ENCODE peak calls at places on chromosomes 11 and 22, in eight cellular contexts. P, O, N, G, C, Z, B and E are unnamed samples. For H3K27me3, the result is how much of the 10 kb centered on the place peaks cover.

GRCh38 chr11:3809624-3809928 is 1.2 kb downstream of the PGAP2 start:
- DNase-seq in P (no peak), O (no peak), N (no peak), G (no peak), C (no peak), Z (no peak), B (no peak), E (no peak)

GRCh38 chr11:6321356-6321755 is 1.1 kb upstream of the CAVIN3 start:
- DNase-seq in P (no peak), O (peak), N (no peak), G (no peak), C (no peak), Z (no peak), B (no peak), E (no peak)

GRCh38 chr11:123429851-123430735 is at the start of gene GRAMD1B:
- DNase-seq in P (peak), O (peak), N (peak), G (peak), C (peak), Z (peak), B (peak), E (peak)

GRCh38 chr11:57379732-57380131 is 1.2 kb downstream of the PRG3 start:
- DNase-seq in P (no peak), O (no peak), N (peak), G (peak), C (no peak), Z (peak), B (peak), E (no peak)

GRCh38 chr11:23688835-23689234 is 808.0 kb upstream of the LUZP2 start:
- DNase-seq in P (no peak), O (no peak), N (peak), G (peak), C (no peak), Z (no peak), B (peak), E (no peak)

GRCh38 chr22:50270302-50271010 is at the start of gene MAPK11:
- DNase-seq in P (peak), O (peak), N (peak), G (peak), C (peak), Z (peak), B (peak), E (peak)

GRCh38 chr22:44519895-44520294 is 21.9 kb upstream of the RTL6 start:
- DNase-seq in P (no peak), O (no peak), N (no peak), G (no peak), C (peak), Z (no peak), B (no peak), E (no peak)

GRCh38 chr11:69383946-69384547 is 90.1 kb downstream of the MYEOV start:
- DNase-seq in P (no peak), O (no peak), N (no peak), G (no peak), C (peak), Z (no peak), B (no peak), E (no peak)

GRCh38 chr22:47329727-47330653 is 567.5 kb downstream of the TBC1D22A start:
- DNase-seq in P (no peak), O (no peak), N (no peak), G (no peak), C (no peak), Z (no peak), B (no peak), E (no peak)

GRCh38 chr11:102760355-102761035 is 19.9 kb downstream of the MMP10 start:
- DNase-seq in P (no peak), O (no peak), N (peak), G (peak), C (no peak), Z (no peak), B (peak), E (no peak)

GRCh38 chr22:22125579-22126468 is 118.8 kb upstream of the VPREB1 start:
- DNase-seq in P (no peak), O (no peak), N (no peak), G (no peak), C (no peak), Z (no peak), B (no peak), E (no peak)

GRCh38 chr22:22125028-22125578 is 119.5 kb upstream of the VPREB1 start:
- DNase-seq in P (no peak), O (no peak), N (no peak), G (no peak), C (no peak), Z (no peak), B (no peak), E (no peak)

GRCh38 chr22:22128440-22128839 is 116.1 kb upstream of the VPREB1 start:
- DNase-seq in P (no peak), O (no peak), N (no peak), G (no peak), C (no peak), Z (no peak), B (no peak), E (no peak)

GRCh38 chr22:22129387-22129786 is 115.2 kb upstream of the VPREB1 start:
- DNase-seq in P (no peak), O (no peak), N (no peak), G (no peak), C (no peak), Z (no peak), B (no peak), E (no peak)

GRCh38 chr22:22127100-22127499 is 117.5 kb upstream of the VPREB1 start:
- DNase-seq in P (no peak), O (no peak), N (no peak), G (no peak), C (no peak), Z (no peak), B (no peak), E (no peak)
- H3K27me3 ChIP-seq in P (under half), O (under half), N (half or more), G (under half), C (under half), Z (under half), B (under half), E (under half)

GRCh38 chr11:132561937-132562336 is 970.4 kb downstream of the OPCML start:
- DNase-seq in P (no peak), O (no peak), N (no peak), G (no peak), C (no peak), Z (no peak), B (no peak), E (no peak)
- H3K27ac ChIP-seq in P (no peak), O (no peak), N (no peak), G (no peak), C (no peak), Z (no peak), B (no peak), E (no peak)

GRCh38 chr22:32422062-32422461 is 10.0 kb upstream of the RTCB start:
- DNase-seq in P (no peak), O (no peak), N (no peak), G (no peak), C (no peak), Z (no peak), B (no peak), E (no peak)
- H3K27me3 ChIP-seq in P (under half), O (under half), N (half or more), G (half or more), C (under half), Z (under half), B (under half), E (under half)

GRCh38 chr22:17974703-17975372 is 49.5 kb downstream of the MICAL3 start:
- DNase-seq in P (no peak), O (no peak), N (no peak), G (no peak), C (no peak), Z (no peak), B (no peak), E (no peak)

GRCh38 chr22:17973217-17973616 is 51.1 kb downstream of the MICAL3 start:
- DNase-seq in P (no peak), O (no peak), N (no peak), G (no peak), C (no peak), Z (no peak), B (no peak), E (no peak)

GRCh38 chr22:17974087-17974486 is 50.3 kb downstream of the MICAL3 start:
- DNase-seq in P (no peak), O (no peak), N (peak), G (no peak), C (no peak), Z (no peak), B (no peak), E (no peak)

GRCh38 chr22:17971711-17972110 is 52.6 kb downstream of the MICAL3 start:
- DNase-seq in P (no peak), O (no peak), N (no peak), G (no peak), C (no peak), Z (no peak), B (no peak), E (no peak)

GRCh38 chr22:17972385-17973181 is 51.8 kb downstream of the MICAL3 start:
- DNase-seq in P (no peak), O (no peak), N (peak), G (peak), C (no peak), Z (no peak), B (peak), E (no peak)
- H3K27ac ChIP-seq in P (no peak), O (no peak), N (peak), G (peak), C (peak), Z (no peak), B (peak), E (no peak)

GRCh38 chr11:116579857-116580727 is 192.7 kb downstream of the BUD13 start:
- DNase-seq in P (no peak), O (no peak), N (no peak), G (no peak), C (no peak), Z (peak), B (no peak), E (no peak)

GRCh38 chr11:116580828-116581227 is 192.0 kb downstream of the BUD13 start:
- DNase-seq in P (no peak), O (no peak), N (no peak), G (no peak), C (no peak), Z (peak), B (no peak), E (no peak)

GRCh38 chr11:116577273-116577672 is 195.5 kb downstream of the BUD13 start:
- DNase-seq in P (no peak), O (no peak), N (no peak), G (no peak), C (no peak), Z (no peak), B (no peak), E (no peak)

GRCh38 chr11:116581349-116581748 is 191.4 kb downstream of the BUD13 start:
- DNase-seq in P (no peak), O (no peak), N (no peak), G (no peak), C (no peak), Z (no peak), B (no peak), E (no peak)

GRCh38 chr11:116578971-116579687 is 193.7 kb downstream of the BUD13 start:
- DNase-seq in P (no peak), O (no peak), N (peak), G (no peak), C (no peak), Z (peak), B (no peak), E (no peak)
- H3K27me3 ChIP-seq in P (under half), O (under half), N (half or more), G (half or more), C (under half), Z (half or more), B (under half), E (under half)

GRCh38 chr11:134768463-134768862 is 356.4 kb upstream of the B3GAT1 start:
- DNase-seq in P (no peak), O (no peak), N (no peak), G (no peak), C (no peak), Z (no peak), B (no peak), E (no peak)
- H3K27ac ChIP-seq in P (no peak), O (no peak), N (no peak), G (no peak), C (no peak), Z (no peak), B (no peak), E (no peak)

DNA sequence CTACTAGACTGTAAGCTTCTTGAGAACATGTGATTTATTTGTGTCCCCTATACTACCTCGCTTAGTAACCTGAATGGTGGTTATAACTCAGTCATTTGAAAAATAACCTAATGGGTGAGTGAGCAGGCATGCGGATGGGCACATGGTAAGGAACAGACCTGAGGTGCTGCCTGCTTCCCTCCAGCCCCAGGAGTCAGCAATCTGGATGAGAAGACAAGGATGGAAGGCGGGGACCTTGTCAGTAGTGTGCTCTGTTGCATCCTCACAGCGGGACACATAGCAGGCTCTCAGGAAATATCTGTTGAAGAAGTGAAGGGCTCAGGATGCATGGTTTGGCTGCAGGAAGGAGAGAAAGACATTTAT is 108.6 kb downstream of the ZBTB16 start:
- DNase-seq in P (no peak), O (no peak), N (no peak), G (no peak), C (no peak), Z (no peak), B (no peak), E (no peak)
- H3K27me3 ChIP-seq in P (under half), O (under half), N (under half), G (half or more), C (under half), Z (under half), B (under half), E (under half)

GRCh38 chr11:114307524-114308203 is 11.5 kb downstream of the NNMT start:
- DNase-seq in P (peak), O (peak), N (peak), G (peak), C (peak), Z (no peak), B (peak), E (no peak)
- H3K27ac ChIP-seq in P (peak), O (peak), N (no peak), G (no peak), C (peak), Z (no peak), B (peak), E (no peak)